ENCODE peak calls at places on chromosomes 2 and 18, in six cellular contexts. One of them, this sample, is unnamed.

GRCh38 chr2:45793998-45794720 is 142.7 kb downstream of the PRKCE start:
- ATAC-seq in gastrocnemius medialis: no peak
- ATAC-seq in activated T-cell treated with anti-CD3 and anti-CD28 coated beads, Interleukin-2, amount 50 U/mL, for 72 hours: no peak
- ATAC-seq in lower lobe of right lung: peak; percentile 50
- ATAC-seq in esophagus mucosa: no peak
- ATAC-seq in stimulated activated memory B cell treated with anti-CD40 and anti-IgM and Interleukin-4, amounts not matched to agents 10 μg/mL and 1 μg/mL and 100 μg/mL, for 72 hours: no peak
- ATAC-seq in this sample: no peak

GRCh38 chr2:144239306-144239705 is 280.6 kb downstream of the ZEB2 start:
- ATAC-seq in esophagus mucosa: no peak
- ATAC-seq in gastrocnemius medialis: no peak
- ATAC-seq in stimulated activated memory B cell treated with anti-CD40 and anti-IgM and Interleukin-4, amounts not matched to agents 10 μg/mL and 1 μg/mL and 100 μg/mL, for 72 hours: no peak
- ATAC-seq in lower lobe of right lung: no peak
- ATAC-seq in activated T-cell treated with anti-CD3 and anti-CD28 coated beads, Interleukin-2, amount 50 U/mL, for 72 hours: peak; percentile 72
- ATAC-seq in this sample: no peak

GRCh38 chr2:177271981-177272666 is 7.6 kb upstream of the NFE2L2 start:
- ATAC-seq in lower lobe of right lung: no peak
- ATAC-seq in gastrocnemius medialis: no peak
- ATAC-seq in stimulated activated memory B cell treated with anti-CD40 and anti-IgM and Interleukin-4, amounts not matched to agents 10 μg/mL and 1 μg/mL and 100 μg/mL, for 72 hours: no peak
- ATAC-seq in esophagus mucosa: no peak
- ATAC-seq in activated T-cell treated with anti-CD3 and anti-CD28 coated beads, Interleukin-2, amount 50 U/mL, for 72 hours: no peak
- ATAC-seq in this sample: no peak

GRCh38 chr18:650428-650858 is 7.0 kb upstream of the TYMS start:
- ATAC-seq in gastrocnemius medialis: no peak
- ATAC-seq in activated T-cell treated with anti-CD3 and anti-CD28 coated beads, Interleukin-2, amount 50 U/mL, for 72 hours: peak; percentile 69
- ATAC-seq in stimulated activated memory B cell treated with anti-CD40 and anti-IgM and Interleukin-4, amounts not matched to agents 10 μg/mL and 1 μg/mL and 100 μg/mL, for 72 hours: peak; percentile 85
- ATAC-seq in esophagus mucosa: no peak
- ATAC-seq in lower lobe of right lung: no peak
- ATAC-seq in this sample: no peak

GRCh38 chr2:197576631-197577030 is 60.8 kb downstream of the MOB4 start:
- ATAC-seq in esophagus mucosa: no peak
- ATAC-seq in activated T-cell treated with anti-CD3 and anti-CD28 coated beads, Interleukin-2, amount 50 U/mL, for 72 hours: no peak
- ATAC-seq in gastrocnemius medialis: peak; percentile 76
- ATAC-seq in stimulated activated memory B cell treated with anti-CD40 and anti-IgM and Interleukin-4, amounts not matched to agents 10 μg/mL and 1 μg/mL and 100 μg/mL, for 72 hours: no peak
- ATAC-seq in lower lobe of right lung: no peak
- ATAC-seq in this sample: no peak

GRCh38 chr18:13435596-13436333 is 217.2 kb downstream of the LDLRAD4 start:
- ATAC-seq in stimulated activated memory B cell treated with anti-CD40 and anti-IgM and Interleukin-4, amounts not matched to agents 10 μg/mL and 1 μg/mL and 100 μg/mL, for 72 hours: no peak
- ATAC-seq in lower lobe of right lung: peak; percentile 27
- ATAC-seq in activated T-cell treated with anti-CD3 and anti-CD28 coated beads, Interleukin-2, amount 50 U/mL, for 72 hours: no peak
- ATAC-seq in esophagus mucosa: peak; percentile 37
- ATAC-seq in gastrocnemius medialis: peak; percentile 76
- ATAC-seq in this sample: peak; percentile 86

GRCh38 chr2:101418704-101419663 is 31.7 kb upstream of the CREG2 start:
- ATAC-seq in lower lobe of right lung: peak; percentile 77
- ATAC-seq in esophagus mucosa: peak; percentile 74
- ATAC-seq in activated T-cell treated with anti-CD3 and anti-CD28 coated beads, Interleukin-2, amount 50 U/mL, for 72 hours: peak; percentile 58
- ATAC-seq in stimulated activated memory B cell treated with anti-CD40 and anti-IgM and Interleukin-4, amounts not matched to agents 10 μg/mL and 1 μg/mL and 100 μg/mL, for 72 hours: peak; percentile 80
- ATAC-seq in gastrocnemius medialis: peak; percentile 62
- ATAC-seq in this sample: peak; percentile 96

GRCh38 chr2:26337298-26337697 is 8.6 kb upstream of the SELENOI start:
- ATAC-seq in gastrocnemius medialis: no peak
- ATAC-seq in activated T-cell treated with anti-CD3 and anti-CD28 coated beads, Interleukin-2, amount 50 U/mL, for 72 hours: no peak
- ATAC-seq in esophagus mucosa: no peak
- ATAC-seq in stimulated activated memory B cell treated with anti-CD40 and anti-IgM and Interleukin-4, amounts not matched to agents 10 μg/mL and 1 μg/mL and 100 μg/mL, for 72 hours: no peak
- ATAC-seq in lower lobe of right lung: no peak
- ATAC-seq in this sample: no peak

GRCh38 chr18:59715966-59716369 is 18.7 kb upstream of the CCBE1 start:
- ATAC-seq in esophagus mucosa: peak; percentile 45
- ATAC-seq in lower lobe of right lung: no peak
- ATAC-seq in gastrocnemius medialis: no peak
- ATAC-seq in stimulated activated memory B cell treated with anti-CD40 and anti-IgM and Interleukin-4, amounts not matched to agents 10 μg/mL and 1 μg/mL and 100 μg/mL, for 72 hours: no peak
- ATAC-seq in activated T-cell treated with anti-CD3 and anti-CD28 coated beads, Interleukin-2, amount 50 U/mL, for 72 hours: no peak
- ATAC-seq in this sample: peak; percentile 67

GRCh38 chr2:42196403-42197267 is 27.5 kb downstream of the EML4 start:
- ATAC-seq in gastrocnemius medialis: no peak
- ATAC-seq in activated T-cell treated with anti-CD3 and anti-CD28 coated beads, Interleukin-2, amount 50 U/mL, for 72 hours: peak; percentile 59
- ATAC-seq in stimulated activated memory B cell treated with anti-CD40 and anti-IgM and Interleukin-4, amounts not matched to agents 10 μg/mL and 1 μg/mL and 100 μg/mL, for 72 hours: peak; percentile 70
- ATAC-seq in lower lobe of right lung: peak; percentile 82
- ATAC-seq in esophagus mucosa: peak; percentile 59
- ATAC-seq in this sample: peak; percentile 67

GRCh38 chr2:88856409-88857135 is 165.1 kb downstream of the RPIA start:
- ATAC-seq in stimulated activated memory B cell treated with anti-CD40 and anti-IgM and Interleukin-4, amounts not matched to agents 10 μg/mL and 1 μg/mL and 100 μg/mL, for 72 hours: no peak
- ATAC-seq in lower lobe of right lung: no peak
- ATAC-seq in esophagus mucosa: no peak
- ATAC-seq in gastrocnemius medialis: no peak
- ATAC-seq in activated T-cell treated with anti-CD3 and anti-CD28 coated beads, Interleukin-2, amount 50 U/mL, for 72 hours: no peak
- ATAC-seq in this sample: no peak

GRCh38 chr2:186543561-186544131 is 46.2 kb upstream of the ITGAV start:
- ATAC-seq in stimulated activated memory B cell treated with anti-CD40 and anti-IgM and Interleukin-4, amounts not matched to agents 10 μg/mL and 1 μg/mL and 100 μg/mL, for 72 hours: no peak
- ATAC-seq in lower lobe of right lung: no peak
- ATAC-seq in activated T-cell treated with anti-CD3 and anti-CD28 coated beads, Interleukin-2, amount 50 U/mL, for 72 hours: no peak
- ATAC-seq in gastrocnemius medialis: no peak
- ATAC-seq in esophagus mucosa: peak; percentile 18
- ATAC-seq in this sample: peak; percentile 69

GRCh38 chr2:42367835-42368234 is 6.8 kb upstream of the COX7A2L start:
- ATAC-seq in lower lobe of right lung: peak; percentile 71
- ATAC-seq in esophagus mucosa: peak; percentile 57
- ATAC-seq in stimulated activated memory B cell treated with anti-CD40 and anti-IgM and Interleukin-4, amounts not matched to agents 10 μg/mL and 1 μg/mL and 100 μg/mL, for 72 hours: no peak
- ATAC-seq in gastrocnemius medialis: no peak
- ATAC-seq in activated T-cell treated with anti-CD3 and anti-CD28 coated beads, Interleukin-2, amount 50 U/mL, for 72 hours: no peak
- ATAC-seq in this sample: no peak

GRCh38 chr2:109324859-109325258 is 195.9 kb downstream of the SH3RF3 start:
- ATAC-seq in stimulated activated memory B cell treated with anti-CD40 and anti-IgM and Interleukin-4, amounts not matched to agents 10 μg/mL and 1 μg/mL and 100 μg/mL, for 72 hours: no peak
- ATAC-seq in gastrocnemius medialis: peak; percentile 71
- ATAC-seq in esophagus mucosa: peak; percentile 59
- ATAC-seq in lower lobe of right lung: peak; percentile 62
- ATAC-seq in activated T-cell treated with anti-CD3 and anti-CD28 coated beads, Interleukin-2, amount 50 U/mL, for 72 hours: no peak
- ATAC-seq in this sample: peak; percentile 46

GRCh38 chr2:74966893-74967292 is 8.4 kb downstream of the POLE4 start:
- ATAC-seq in esophagus mucosa: no peak
- ATAC-seq in lower lobe of right lung: no peak
- ATAC-seq in activated T-cell treated with anti-CD3 and anti-CD28 coated beads, Interleukin-2, amount 50 U/mL, for 72 hours: no peak
- ATAC-seq in gastrocnemius medialis: no peak
- ATAC-seq in stimulated activated memory B cell treated with anti-CD40 and anti-IgM and Interleukin-4, amounts not matched to agents 10 μg/mL and 1 μg/mL and 100 μg/mL, for 72 hours: no peak
- ATAC-seq in this sample: no peak

GRCh38 chr2:32383858-32384257 is 27.0 kb downstream of the BIRC6 start:
- ATAC-seq in gastrocnemius medialis: no peak
- ATAC-seq in esophagus mucosa: no peak
- ATAC-seq in stimulated activated memory B cell treated with anti-CD40 and anti-IgM and Interleukin-4, amounts not matched to agents 10 μg/mL and 1 μg/mL and 100 μg/mL, for 72 hours: no peak
- ATAC-seq in lower lobe of right lung: peak; percentile 84
- ATAC-seq in activated T-cell treated with anti-CD3 and anti-CD28 coated beads, Interleukin-2, amount 50 U/mL, for 72 hours: no peak
- ATAC-seq in this sample: no peak

GRCh38 chr2:112010751-112011150 is 44.3 kb upstream of the TMEM87B start:
- ATAC-seq in lower lobe of right lung: peak; percentile 50
- ATAC-seq in activated T-cell treated with anti-CD3 and anti-CD28 coated beads, Interleukin-2, amount 50 U/mL, for 72 hours: no peak
- ATAC-seq in stimulated activated memory B cell treated with anti-CD40 and anti-IgM and Interleukin-4, amounts not matched to agents 10 μg/mL and 1 μg/mL and 100 μg/mL, for 72 hours: no peak
- ATAC-seq in esophagus mucosa: peak; percentile 79
- ATAC-seq in gastrocnemius medialis: no peak
- ATAC-seq in this sample: no peak

GRCh38 chr2:129707800-129708199 is 271.7 kb upstream of the RAB6C start:
- ATAC-seq in esophagus mucosa: no peak
- ATAC-seq in stimulated activated memory B cell treated with anti-CD40 and anti-IgM and Interleukin-4, amounts not matched to agents 10 μg/mL and 1 μg/mL and 100 μg/mL, for 72 hours: no peak
- ATAC-seq in gastrocnemius medialis: no peak
- ATAC-seq in activated T-cell treated with anti-CD3 and anti-CD28 coated beads, Interleukin-2, amount 50 U/mL, for 72 hours: no peak
- ATAC-seq in lower lobe of right lung: no peak
- ATAC-seq in this sample: no peak

GRCh38 chr2:62495777-62496176 is 10.2 kb downstream of the TMEM17 start:
- ATAC-seq in activated T-cell treated with anti-CD3 and anti-CD28 coated beads, Interleukin-2, amount 50 U/mL, for 72 hours: no peak
- ATAC-seq in lower lobe of right lung: no peak
- ATAC-seq in stimulated activated memory B cell treated with anti-CD40 and anti-IgM and Interleukin-4, amounts not matched to agents 10 μg/mL and 1 μg/mL and 100 μg/mL, for 72 hours: no peak
- ATAC-seq in esophagus mucosa: no peak
- ATAC-seq in gastrocnemius medialis: no peak
- ATAC-seq in this sample: no peak

GRCh38 chr18:74126684-74127482 is 20.8 kb downstream of the FBXO15 start:
- ATAC-seq in stimulated activated memory B cell treated with anti-CD40 and anti-IgM and Interleukin-4, amounts not matched to agents 10 μg/mL and 1 μg/mL and 100 μg/mL, for 72 hours: peak; percentile 34
- ATAC-seq in lower lobe of right lung: no peak
- ATAC-seq in activated T-cell treated with anti-CD3 and anti-CD28 coated beads, Interleukin-2, amount 50 U/mL, for 72 hours: no peak
- ATAC-seq in gastrocnemius medialis: no peak
- ATAC-seq in esophagus mucosa: no peak
- ATAC-seq in this sample: no peak

GRCh38 chr2:99504844-99505584 is 15.2 kb upstream of the REV1 start:
- ATAC-seq in esophagus mucosa: peak; percentile 34
- ATAC-seq in stimulated activated memory B cell treated with anti-CD40 and anti-IgM and Interleukin-4, amounts not matched to agents 10 μg/mL and 1 μg/mL and 100 μg/mL, for 72 hours: peak; percentile 54
- ATAC-seq in activated T-cell treated with anti-CD3 and anti-CD28 coated beads, Interleukin-2, amount 50 U/mL, for 72 hours: peak; percentile 37
- ATAC-seq in lower lobe of right lung: no peak
- ATAC-seq in gastrocnemius medialis: no peak
- ATAC-seq in this sample: no peak

GRCh38 chr2:42917374-42918017 is 125.1 kb upstream of the HAAO start:
- ATAC-seq in gastrocnemius medialis: peak; percentile 65
- ATAC-seq in activated T-cell treated with anti-CD3 and anti-CD28 coated beads, Interleukin-2, amount 50 U/mL, for 72 hours: peak; percentile 81
- ATAC-seq in esophagus mucosa: peak; percentile 78
- ATAC-seq in stimulated activated memory B cell treated with anti-CD40 and anti-IgM and Interleukin-4, amounts not matched to agents 10 μg/mL and 1 μg/mL and 100 μg/mL, for 72 hours: peak; percentile 51
- ATAC-seq in lower lobe of right lung: peak; percentile 60
- ATAC-seq in this sample: peak; percentile 85

GRCh38 chr2:62653582-62654422 is 51.7 kb upstream of the EHBP1 start:
- ATAC-seq in esophagus mucosa: peak; percentile 85
- ATAC-seq in lower lobe of right lung: no peak
- ATAC-seq in activated T-cell treated with anti-CD3 and anti-CD28 coated beads, Interleukin-2, amount 50 U/mL, for 72 hours: no peak
- ATAC-seq in stimulated activated memory B cell treated with anti-CD40 and anti-IgM and Interleukin-4, amounts not matched to agents 10 μg/mL and 1 μg/mL and 100 μg/mL, for 72 hours: no peak
- ATAC-seq in gastrocnemius medialis: no peak
- ATAC-seq in this sample: no peak

GRCh38 chr18:55466789-55467188 is 121.2 kb downstream of the TCF4 start:
- ATAC-seq in lower lobe of right lung: no peak
- ATAC-seq in activated T-cell treated with anti-CD3 and anti-CD28 coated beads, Interleukin-2, amount 50 U/mL, for 72 hours: no peak
- ATAC-seq in stimulated activated memory B cell treated with anti-CD40 and anti-IgM and Interleukin-4, amounts not matched to agents 10 μg/mL and 1 μg/mL and 100 μg/mL, for 72 hours: no peak
- ATAC-seq in gastrocnemius medialis: no peak
- ATAC-seq in esophagus mucosa: no peak
- ATAC-seq in this sample: no peak

GRCh38 chr18:35469696-35470095 is 28.1 kb downstream of the INO80C start:
- ATAC-seq in esophagus mucosa: no peak
- ATAC-seq in activated T-cell treated with anti-CD3 and anti-CD28 coated beads, Interleukin-2, amount 50 U/mL, for 72 hours: no peak
- ATAC-seq in lower lobe of right lung: no peak
- ATAC-seq in gastrocnemius medialis: no peak
- ATAC-seq in stimulated activated memory B cell treated with anti-CD40 and anti-IgM and Interleukin-4, amounts not matched to agents 10 μg/mL and 1 μg/mL and 100 μg/mL, for 72 hours: no peak
- ATAC-seq in this sample: no peak

GRCh38 chr2:110881908-110882307 is 149.5 kb downstream of the ACOXL start:
- ATAC-seq in lower lobe of right lung: no peak
- ATAC-seq in stimulated activated memory B cell treated with anti-CD40 and anti-IgM and Interleukin-4, amounts not matched to agents 10 μg/mL and 1 μg/mL and 100 μg/mL, for 72 hours: peak; percentile 59
- ATAC-seq in activated T-cell treated with anti-CD3 and anti-CD28 coated beads, Interleukin-2, amount 50 U/mL, for 72 hours: peak; percentile 99
- ATAC-seq in esophagus mucosa: no peak
- ATAC-seq in gastrocnemius medialis: no peak
- ATAC-seq in this sample: no peak

GRCh38 chr2:19659375-19659774 is 242.4 kb downstream of the TTC32 start:
- ATAC-seq in stimulated activated memory B cell treated with anti-CD40 and anti-IgM and Interleukin-4, amounts not matched to agents 10 μg/mL and 1 μg/mL and 100 μg/mL, for 72 hours: no peak
- ATAC-seq in lower lobe of right lung: no peak
- ATAC-seq in activated T-cell treated with anti-CD3 and anti-CD28 coated beads, Interleukin-2, amount 50 U/mL, for 72 hours: no peak
- ATAC-seq in esophagus mucosa: no peak
- ATAC-seq in gastrocnemius medialis: no peak
- ATAC-seq in this sample: no peak

GRCh38 chr2:68710336-68710735 is 24.3 kb upstream of the ARHGAP25 start:
- ATAC-seq in stimulated activated memory B cell treated with anti-CD40 and anti-IgM and Interleukin-4, amounts not matched to agents 10 μg/mL and 1 μg/mL and 100 μg/mL, for 72 hours: no peak
- ATAC-seq in esophagus mucosa: no peak
- ATAC-seq in gastrocnemius medialis: no peak
- ATAC-seq in activated T-cell treated with anti-CD3 and anti-CD28 coated beads, Interleukin-2, amount 50 U/mL, for 72 hours: no peak
- ATAC-seq in lower lobe of right lung: no peak
- ATAC-seq in this sample: no peak

This sample was measured in SK-N-SH treated with all-trans-retinoic acid at 6 μM for 48 hours.